ENCODE peak calls at places on chromosome 15, in five cellular contexts. Q is Calu3, C is 8988T, N is cardiac fibroblast, K is lower leg skin. X is an unnamed sample.
A peak's percentile ranks its signal among the peaks of the same experiment; 100 is the strongest.

GRCh38 chr15:40320931-40321371 is 2.5 kb upstream of the INAFM2 start:
- DNase-seq in Q (peak; percentile 39), C (no peak), N (peak; percentile 76), K (no peak), X (peak; percentile 65)

GRCh38 chr15:65993226-65993625 is 123.9 kb downstream of the RAB11A start:
- DNase-seq in Q (no peak), C (no peak), N (no peak), K (no peak), X (no peak)

GRCh38 chr15:89761009-89761831 is 10.2 kb upstream of the MESP1 start:
- DNase-seq in Q (peak; percentile 73), C (no peak), N (no peak), K (no peak), X (no peak)

GRCh38 chr15:78207641-78208340 is 26.6 kb downstream of the ACSBG1 start:
- DNase-seq in Q (no peak), C (no peak), N (no peak), K (peak; percentile 11), X (no peak)

GRCh38 chr15:42182328-42182901 is 25.7 kb downstream of the VPS39 start:
- DNase-seq in Q (no peak), C (no peak), N (no peak), K (no peak), X (no peak)

GRCh38 chr15:79337591-79337990 is 26.7 kb downstream of the TMED3 start:
- DNase-seq in Q (no peak), C (no peak), N (no peak), K (no peak), X (no peak)

GRCh38 chr15:73941044-73941443 is 14.8 kb downstream of the LOXL1 start:
- DNase-seq in Q (no peak), C (peak; percentile 47), N (peak; percentile 99), K (no peak), X (peak; percentile 94)

GRCh38 chr15:101251830-101252820 is at the start of gene CHSY1:
- DNase-seq in Q (peak; percentile 90), C (peak; percentile 80), N (peak; percentile 95), K (peak; percentile 87), X (peak; percentile 86)

GRCh38 chr15:63712828-63713520 is 115.8 kb downstream of the FBXL22 start:
- DNase-seq in Q (no peak), C (no peak), N (no peak), K (no peak), X (no peak)

GRCh38 chr15:27623560-27624305 is 475.4 kb downstream of the OCA2 start:
- DNase-seq in Q (no peak), C (no peak), N (no peak), K (no peak), X (no peak)

GRCh38 chr15:84956199-84956598 is 25.5 kb upstream of the PDE8A start:
- DNase-seq in Q (no peak), C (no peak), N (no peak), K (no peak), X (no peak)

GRCh38 chr15:60343221-60343970 is 54.4 kb downstream of the ANXA2 start:
- DNase-seq in Q (no peak), C (no peak), N (peak; percentile 48), K (no peak), X (peak; percentile 28)

GRCh38 chr15:25246641-25247417 is 192.0 kb downstream of the UBE3A start:
- DNase-seq in Q (no peak), C (peak; percentile 1), N (no peak), K (peak; percentile 9), X (no peak)

GRCh38 chr15:40093224-40093842 is 15.3 kb downstream of the BMF start:
- DNase-seq in Q (no peak), C (no peak), N (no peak), K (peak; percentile 61), X (no peak)

GRCh38 chr15:85583404-85584390 is 203.3 kb downstream of the AKAP13 start:
- DNase-seq in Q (peak; percentile 30), C (no peak), N (peak; percentile 88), K (no peak), X (no peak)